ENCODE peak calls at places on chromosome 11, in ten cellular contexts. Y, F, X, K, V, I, A, D, Q and W are unnamed samples.

GRCh38 chr11:78188809-78189724 is at the start of gene USP35:
- DNase-seq in I (no peak), D (no peak), Y (no peak), X (no peak), K (no peak), F (peak), A (no peak), V (no peak), Q (no peak), W (no peak)

GRCh38 chr11:114058871-114059277 is 637 bp upstream of the ZBTB16 start:
- DNase-seq in X (no peak), V (peak), Y (peak), I (no peak), K (no peak), D (no peak), F (no peak), Q (no peak), A (peak), W (no peak)

GRCh38 chr11:36326524-36327419 is 30.7 kb downstream of the PRR5L start:
- DNase-seq in D (peak), X (no peak), K (no peak), I (no peak), Q (no peak), Y (no peak), A (no peak), V (no peak), F (no peak), W (no peak)

GRCh38 chr11:6771926-6772898 is at the start of gene OR2AG2:
- DNase-seq in V (no peak), F (no peak), K (no peak), X (no peak), D (no peak), Q (no peak), Y (no peak), I (no peak), A (no peak), W (no peak)

GRCh38 chr11:89625171-89625570 is 84.9 kb upstream of the TRIM77 start:
- DNase-seq in V (no peak), Y (no peak), X (no peak), I (no peak), F (no peak), K (no peak), Q (no peak), A (no peak), D (no peak), W (no peak)

GRCh38 chr11:27673979-27674663 is 26.1 kb downstream of the BDNF start:
- DNase-seq in I (no peak), Q (no peak), V (no peak), Y (no peak), D (no peak), F (no peak), A (no peak), X (no peak), K (no peak), W (no peak)

GRCh38 chr11:125170406-125171031 is 6.0 kb downstream of the PKNOX2 start:
- DNase-seq in V (no peak), X (peak), K (peak), D (no peak), A (no peak), F (peak), Y (no peak), I (no peak), Q (no peak), W (no peak)

GRCh38 chr11:33649944-33650343 is 50.7 kb downstream of the C11orf91 start:
- DNase-seq in K (no peak), Y (no peak), F (no peak), I (no peak), X (no peak), D (no peak), A (no peak), V (no peak), Q (no peak), W (no peak)

GRCh38 chr11:35619030-35619753 is 932 bp downstream of the FJX1 start:
- DNase-seq in V (no peak), F (peak), Y (peak), I (peak), K (peak), X (peak), Q (no peak), A (peak), D (peak), W (no peak)

GRCh38 chr11:47786373-47786772 is 19.2 kb upstream of the FNBP4 start:
- DNase-seq in Y (no peak), I (no peak), K (no peak), V (no peak), F (no peak), A (no peak), Q (no peak), X (peak), D (no peak), W (no peak)

GRCh38 chr11:102341844-102342318 is 5.1 kb upstream of the BIRC2 start:
- DNase-seq in K (peak), Q (no peak), A (peak), Y (peak), X (peak), V (peak), F (peak), D (no peak), I (peak), W (no peak)

GRCh38 chr11:57214087-57214395 is 23.0 kb downstream of the APLNR start:
- DNase-seq in K (no peak), F (no peak), V (no peak), Y (no peak), X (peak), I (no peak), A (no peak), Q (no peak), D (no peak), W (no peak)

GRCh38 chr11:72812604-72812967 is 1.6 kb upstream of the ATG16L2 start:
- DNase-seq in Q (no peak), F (no peak), K (no peak), V (no peak), D (no peak), I (peak), A (no peak), X (no peak), Y (no peak), W (no peak)

GRCh38 chr11:29685361-29685760 is 331.5 kb downstream of the KCNA4 start:
- DNase-seq in K (no peak), I (no peak), X (no peak), D (no peak), A (no peak), Q (no peak), Y (no peak), V (no peak), F (no peak), W (no peak)

GRCh38 chr11:75474878-75475766 is 42.1 kb upstream of the KLHL35 start:
- DNase-seq in V (peak), F (no peak), K (peak), I (peak), D (peak), A (peak), Q (peak), X (peak), Y (peak), W (no peak)

GRCh38 chr11:79594839-79595238 is 154.0 kb upstream of the TENM4 start:
- DNase-seq in V (no peak), F (no peak), Q (no peak), K (no peak), I (no peak), Y (no peak), A (no peak), D (no peak), X (no peak), W (no peak)

GRCh38 chr11:23931443-23931842 is 565.4 kb upstream of the LUZP2 start:
- DNase-seq in Y (no peak), D (no peak), F (no peak), K (no peak), Q (no peak), X (no peak), V (no peak), I (no peak), A (no peak), W (no peak)

GRCh38 chr11:73322111-73322985 is 14.3 kb downstream of the ARHGEF17 start:
- DNase-seq in I (no peak), A (peak), Q (no peak), V (no peak), F (no peak), K (no peak), D (no peak), X (peak), Y (no peak), W (no peak)

GRCh38 chr11:18844753-18845367 is 53.3 kb upstream of the PTPN5 start:
- DNase-seq in A (no peak), Q (no peak), K (peak), Y (no peak), X (peak), I (peak), D (no peak), V (no peak), F (no peak), W (no peak)

GRCh38 chr11:20671856-20672546 is 2.6 kb downstream of the NELL1 start:
- DNase-seq in Q (no peak), D (peak), I (peak), K (peak), V (no peak), X (no peak), Y (no peak), F (no peak), A (no peak), W (no peak)

GRCh38 chr11:9461068-9461759 is 402 bp downstream of the ZNF143 start:
- DNase-seq in I (peak), Q (no peak), Y (peak), K (peak), V (peak), X (peak), F (peak), A (peak), D (peak), W (peak)

GRCh38 chr11:126337121-126337471 is 18.4 kb upstream of the ST3GAL4 start:
- DNase-seq in D (no peak), I (no peak), K (no peak), A (no peak), Q (no peak), F (peak), Y (no peak), V (no peak), X (no peak), W (no peak)

GRCh38 chr11:93020248-93021088 is 51.0 kb downstream of the MTNR1B start:
- DNase-seq in X (peak), K (no peak), F (no peak), V (no peak), I (peak), Q (no peak), D (no peak), Y (no peak), A (peak), W (no peak)

GRCh38 chr11:94675239-94675638 is 92.9 kb upstream of the AMOTL1 start:
- DNase-seq in Q (no peak), I (no peak), A (no peak), K (no peak), F (no peak), V (no peak), X (no peak), Y (no peak), D (no peak), W (no peak)

GRCh38 chr11:79244175-79244804 is 196.5 kb downstream of the TENM4 start:
- DNase-seq in V (no peak), D (no peak), K (no peak), Q (no peak), X (peak), Y (no peak), F (no peak), A (peak), I (peak), W (no peak)

GRCh38 chr11:64619811-64620285 is 28.8 kb downstream of the SLC22A12 start:
- DNase-seq in X (peak), I (peak), V (no peak), K (peak), Q (no peak), D (no peak), Y (peak), A (peak), F (no peak), W (no peak)

GRCh38 chr11:87290304-87290922 is 252.7 kb downstream of the TMEM135 start:
- DNase-seq in K (peak), D (no peak), X (peak), A (no peak), Y (no peak), Q (no peak), F (no peak), I (peak), V (no peak), W (no peak)

GRCh38 chr11:62613275-62613864 is 313 bp downstream of the ROM1 start:
- DNase-seq in I (no peak), X (no peak), F (peak), Y (no peak), D (no peak), A (no peak), K (no peak), V (peak), Q (no peak), W (no peak)

GRCh38 chr11:78876686-78877085 is 302.0 kb upstream of the NARS2 start:
- DNase-seq in K (no peak), A (no peak), V (no peak), F (no peak), D (no peak), Q (no peak), X (no peak), I (no peak), Y (no peak), W (no peak)

GRCh38 chr11:121802542-121802941 is 313.5 kb downstream of the BLID start:
- DNase-seq in F (no peak), A (no peak), D (no peak), Q (peak), I (no peak), Y (peak), K (no peak), X (peak), V (no peak), W (no peak)

GRCh38 chr11:113553235-113553634 is 78.0 kb upstream of the DRD2 start:
- DNase-seq in Y (no peak), X (peak), K (no peak), I (peak), A (peak), F (no peak), V (no peak), Q (peak), D (no peak), W (no peak)

GRCh38 chr11:6646040-6646439 is 9.6 kb downstream of the DCHS1 start:
- DNase-seq in Y (no peak), I (no peak), K (peak), F (no peak), X (peak), A (no peak), Q (no peak), V (no peak), D (no peak), W (no peak)

GRCh38 chr11:7514099-7514725 is 413 bp downstream of the PPFIBP2 start:
- DNase-seq in I (no peak), V (no peak), X (no peak), K (no peak), Q (no peak), F (no peak), A (no peak), Y (peak), D (peak), W (no peak)

GRCh38 chr11:73431431-73431830 is 55.2 kb downstream of the RELT start:
- DNase-seq in K (no peak), A (no peak), F (no peak), I (no peak), Y (no peak), X (peak), Q (no peak), V (no peak), D (no peak), W (no peak)

GRCh38 chr11:68312780-68313573 is 586 bp downstream of the LRP5 start:
- DNase-seq in D (peak), F (no peak), K (peak), X (no peak), Y (no peak), Q (no peak), V (no peak), I (no peak), A (no peak), W (no peak)
- TF ChIP-seq POLR2A in D (no peak), F (no peak), K (no peak), X (no peak), Y (no peak), Q (no peak), V (no peak), I (no peak), A (no peak), W (peak)

GRCh38 chr11:45917623-45918330 is at the start of gene PEX16:
- DNase-seq in K (peak), Q (peak), I (peak), Y (peak), F (peak), D (peak), V (peak), A (peak), X (peak), W (peak)

GRCh38 chr11:45919806-45920530 is 2.3 kb upstream of the PEX16 start:
- DNase-seq in F (peak), Y (no peak), V (peak), I (no peak), Q (no peak), X (no peak), A (no peak), K (no peak), D (no peak), W (no peak)

GRCh38 chr11:45919276-45919675 is 1.6 kb upstream of the PEX16 start:
- DNase-seq in Y (no peak), D (no peak), Q (no peak), X (no peak), F (peak), A (no peak), K (no peak), V (no peak), I (no peak), W (no peak)

GRCh38 chr11:45917286-45917622 is 423 bp downstream of the PEX16 start:
- DNase-seq in Y (peak), D (no peak), Q (no peak), I (no peak), F (no peak), A (no peak), V (no peak), X (no peak), K (peak), W (no peak)

GRCh38 chr11:45918331-45918941 is 759 bp upstream of the PEX16 start:
- DNase-seq in V (peak), K (peak), F (peak), Y (peak), I (peak), Q (no peak), X (peak), A (peak), D (no peak), W (no peak)
- TF ChIP-seq POLR2A in V (no peak), K (peak), F (no peak), Y (peak), I (peak), Q (no peak), X (no peak), A (peak), D (no peak), W (peak)

GRCh38 chr11:67463680-67464410 is 5.2 kb downstream of the TMEM134 start:
- DNase-seq in Y (peak), Q (no peak), I (peak), F (peak), X (no peak), V (peak), D (no peak), A (peak), K (peak), W (no peak)
- TF ChIP-seq POLR2A in Y (peak), Q (no peak), I (peak), F (no peak), X (no peak), V (no peak), D (no peak), A (no peak), K (peak), W (peak)

GRCh38 chr11:17013548-17014320 is 480 bp downstream of the PLEKHA7 start:
- DNase-seq in Q (no peak), Y (peak), X (no peak), I (no peak), K (no peak), F (no peak), A (no peak), D (peak), V (peak), W (no peak)

GRCh38 chr11:17012179-17012578 is 2.0 kb downstream of the PLEKHA7 start:
- DNase-seq in X (no peak), F (no peak), D (no peak), K (no peak), V (no peak), Q (no peak), A (no peak), I (no peak), Y (no peak), W (no peak)

GRCh38 chr11:17010851-17011420 is 3.3 kb downstream of the PLEKHA7 start:
- DNase-seq in A (no peak), Q (no peak), X (no peak), D (no peak), F (no peak), Y (no peak), I (no peak), K (no peak), V (no peak), W (no peak)

GRCh38 chr11:17014321-17014773 is at the start of gene PLEKHA7:
- DNase-seq in F (no peak), K (peak), A (no peak), D (peak), X (no peak), Y (peak), V (peak), I (peak), Q (no peak), W (no peak)

GRCh38 chr11:17012712-17013547 is 1.3 kb downstream of the PLEKHA7 start:
- DNase-seq in K (no peak), Q (no peak), X (peak), V (peak), I (peak), F (no peak), A (peak), Y (peak), D (no peak), W (no peak)
- TF ChIP-seq POLR2A in K (no peak), Q (no peak), X (no peak), V (no peak), I (no peak), F (no peak), A (peak), Y (peak), D (no peak), W (peak)

DNA sequence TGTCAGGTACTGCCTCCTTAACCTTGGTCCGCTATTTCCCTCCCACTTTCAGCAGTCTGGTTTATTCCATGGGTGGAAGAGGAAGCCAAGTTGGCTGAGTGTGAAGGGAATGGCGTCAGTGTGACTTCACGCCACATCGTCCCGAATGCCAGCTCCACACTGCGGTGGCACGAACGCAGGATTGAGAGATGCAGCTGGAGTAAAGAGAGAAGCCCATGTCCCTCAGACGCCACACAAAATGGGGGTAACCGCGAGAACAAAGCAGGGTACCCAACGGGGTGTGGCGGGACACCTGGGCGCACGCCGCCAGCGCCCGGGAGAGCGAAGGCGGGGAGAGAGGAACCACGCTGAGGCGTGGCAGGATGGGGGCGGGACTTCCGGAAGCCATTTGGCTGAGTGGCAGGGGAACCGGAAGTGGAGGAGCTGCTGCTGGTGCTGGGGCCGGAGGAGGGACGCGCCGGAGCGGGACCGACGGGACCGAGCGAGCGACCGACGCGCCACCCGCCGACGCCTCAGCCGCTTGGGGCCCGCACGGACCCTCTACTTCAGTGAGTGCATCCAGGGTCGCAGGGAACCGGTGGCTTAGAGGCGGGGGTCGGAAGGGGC is at the start of gene PAFAH1B2:
- DNase-seq in Y (peak), K (peak), D (peak), X (peak), Q (peak), F (peak), A (peak), I (peak), V (peak), W (peak)
- TF ChIP-seq POLR2A in Y (peak), K (peak), D (peak), X (peak), Q (no peak), F (peak), A (peak), I (peak), V (no peak), W (peak)

GRCh38 chr11:108498816-108499408 is 728 bp upstream of the POGLUT3 start:
- DNase-seq in A (peak), K (no peak), Q (no peak), Y (peak), I (no peak), X (no peak), V (no peak), F (peak), D (no peak), W (no peak)

GRCh38 chr11:108496643-108497256 is 1.4 kb downstream of the POGLUT3 start:
- DNase-seq in Q (no peak), A (no peak), X (peak), I (no peak), K (no peak), Y (no peak), D (no peak), V (no peak), F (no peak), W (no peak)

GRCh38 chr11:108500169-108500568 is 2.0 kb upstream of the POGLUT3 start:
- DNase-seq in V (no peak), F (no peak), Y (no peak), D (no peak), X (no peak), A (no peak), Q (no peak), I (no peak), K (no peak), W (no peak)

GRCh38 chr11:108498046-108498815 is at the start of gene POGLUT3:
- DNase-seq in D (peak), Y (peak), I (peak), X (peak), Q (peak), F (peak), A (peak), K (peak), V (peak), W (no peak)

GRCh38 chr11:108497317-108498045 is 703 bp downstream of the POGLUT3 start:
- DNase-seq in K (peak), A (peak), X (peak), Q (peak), I (peak), Y (peak), F (peak), D (peak), V (peak), W (peak)
- TF ChIP-seq POLR2A in K (peak), A (peak), X (peak), Q (peak), I (peak), Y (peak), F (peak), D (peak), V (no peak), W (peak)